ENCODE peak calls at places on chromosome 1, in four cellular contexts. O is GM23338, H is fibroblast of lung, Y is heart left ventricle. R is an unnamed sample.

GRCh38 chr1:36517019-36517387 is 34.3 kb upstream of the CSF3R start:
- DNase-seq in H (no peak), Y (no peak), O (no peak), R (no peak)

GRCh38 chr1:68128157-68128556 is 77.7 kb upstream of the DIRAS3 start:
- DNase-seq in Y (no peak), H (peak; percentile 94), O (no peak), R (no peak)

GRCh38 chr1:62228883-62229187 is 34.2 kb downstream of the L1TD1 start:
- DNase-seq in Y (no peak), O (no peak), H (no peak), R (no peak)

GRCh38 chr1:171403396-171403795 is 81.9 kb upstream of the PRRC2C start:
- DNase-seq in Y (no peak), H (peak; percentile 5), O (peak; percentile 13), R (no peak)

GRCh38 chr1:12436817-12437599 is 181.0 kb downstream of the DHRS3 start:
- DNase-seq in Y (no peak), O (no peak), H (peak; percentile 90), R (no peak)

GRCh38 chr1:56798053-56798471 is 21.1 kb downstream of the FYB2 start:
- DNase-seq in H (peak; percentile 71), O (peak; percentile 65), Y (no peak), R (peak; percentile 15)

GRCh38 chr1:149986486-149987296 is 23.8 kb downstream of the OTUD7B start:
- DNase-seq in O (no peak), H (peak; percentile 95), Y (no peak), R (no peak)

GRCh38 chr1:20037877-20038276 is 32.1 kb upstream of the PLA2G5 start:
- DNase-seq in O (peak; percentile 3), H (no peak), Y (no peak), R (no peak)

GRCh38 chr1:111116496-111116895 is 23.4 kb downstream of the DRAM2 start:
- DNase-seq in H (no peak), O (no peak), Y (no peak), R (no peak)

GRCh38 chr1:185213086-185213485 is 56.1 kb downstream of the SWT1 start:
- DNase-seq in Y (no peak), O (no peak), H (peak; percentile 63), R (no peak)

GRCh38 chr1:6359568-6360496 is 33.7 kb downstream of the ACOT7 start:
- DNase-seq in H (peak; percentile 68), Y (peak; percentile 51), O (peak; percentile 58), R (peak; percentile 59)

GRCh38 chr1:76068953-76069561 is 5.5 kb upstream of the ST6GALNAC3 start:
- DNase-seq in Y (no peak), H (no peak), O (no peak), R (no peak)
- H3K27ac ChIP-seq in Y (peak overlapping the region; percentile 35), H (no peak overlapping the region), O (no peak overlapping the region), R (no peak overlapping the region)

DNA sequence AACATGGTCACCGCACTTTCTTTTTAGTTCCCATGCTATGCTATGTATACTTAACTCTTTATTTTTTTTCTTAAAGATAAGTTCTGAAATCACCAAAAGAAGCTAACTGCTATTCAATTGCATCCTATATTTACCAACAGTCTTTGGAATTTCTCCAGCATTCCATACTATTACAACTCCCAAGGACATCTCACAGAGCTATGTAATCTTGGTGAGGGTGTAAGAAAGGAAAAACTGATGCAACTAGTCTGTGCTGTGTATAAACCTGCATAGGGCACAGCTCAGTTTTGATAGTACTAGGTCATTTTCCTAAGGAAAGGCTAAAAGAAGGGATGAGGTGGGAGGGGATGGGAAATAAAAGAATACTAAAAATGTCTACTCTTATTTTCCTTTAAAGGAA is 78.0 kb downstream of the PTPN14 start:
- DNase-seq in O (peak; percentile 45), H (peak; percentile 70), Y (no peak), R (no peak)
- H3K4me1 ChIP-seq in O (peaks cover 70% of the 10 kb centered on the region), H (peaks cover 14% of the 10 kb centered on the region), Y (no peaks in the 10 kb centered on the region), R (peaks cover 58% of the 10 kb centered on the region)

DNA sequence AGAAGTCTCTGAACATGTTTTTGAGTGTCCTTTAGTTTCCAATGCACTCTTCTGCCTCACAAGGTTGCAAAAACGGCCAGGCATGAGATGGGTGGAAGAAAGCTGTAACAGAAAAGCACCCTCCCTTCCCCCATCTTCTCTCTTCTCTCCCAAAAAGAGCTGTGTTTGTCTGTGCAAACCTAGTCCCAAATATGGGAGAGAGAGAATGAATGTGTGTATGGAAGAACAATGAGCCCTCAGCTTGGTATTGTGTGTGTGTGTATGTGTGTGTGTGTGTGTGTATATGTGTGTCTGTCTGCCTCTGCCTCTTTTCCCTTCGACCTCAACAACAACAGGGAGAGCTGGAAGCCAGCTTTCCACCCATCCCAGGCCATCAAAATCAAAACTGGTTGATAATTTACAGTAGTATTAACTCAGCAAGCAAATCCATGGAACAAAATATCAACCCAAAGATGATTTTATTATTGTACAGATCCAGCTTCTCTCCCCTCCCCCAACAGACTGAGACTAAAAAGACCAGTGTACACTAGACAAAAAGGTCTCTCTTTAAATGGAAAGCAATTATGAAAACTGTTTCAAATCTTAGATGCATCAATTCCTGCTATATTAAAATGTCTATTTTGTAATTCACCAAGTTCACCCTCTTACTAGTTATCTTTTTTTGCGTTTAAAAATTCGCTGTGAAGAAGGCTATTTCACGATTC is 1.7 kb downstream of the RERE start:
- DNase-seq in O (no peak), Y (no peak), H (peak; percentile 53), R (no peak)
- H3K4me3 ChIP-seq in O (peak overlapping the region; percentile 85), Y (peak overlapping the region; percentile 69), H (peak overlapping the region; percentile 82), R (peak overlapping the region; percentile 86)

DNA sequence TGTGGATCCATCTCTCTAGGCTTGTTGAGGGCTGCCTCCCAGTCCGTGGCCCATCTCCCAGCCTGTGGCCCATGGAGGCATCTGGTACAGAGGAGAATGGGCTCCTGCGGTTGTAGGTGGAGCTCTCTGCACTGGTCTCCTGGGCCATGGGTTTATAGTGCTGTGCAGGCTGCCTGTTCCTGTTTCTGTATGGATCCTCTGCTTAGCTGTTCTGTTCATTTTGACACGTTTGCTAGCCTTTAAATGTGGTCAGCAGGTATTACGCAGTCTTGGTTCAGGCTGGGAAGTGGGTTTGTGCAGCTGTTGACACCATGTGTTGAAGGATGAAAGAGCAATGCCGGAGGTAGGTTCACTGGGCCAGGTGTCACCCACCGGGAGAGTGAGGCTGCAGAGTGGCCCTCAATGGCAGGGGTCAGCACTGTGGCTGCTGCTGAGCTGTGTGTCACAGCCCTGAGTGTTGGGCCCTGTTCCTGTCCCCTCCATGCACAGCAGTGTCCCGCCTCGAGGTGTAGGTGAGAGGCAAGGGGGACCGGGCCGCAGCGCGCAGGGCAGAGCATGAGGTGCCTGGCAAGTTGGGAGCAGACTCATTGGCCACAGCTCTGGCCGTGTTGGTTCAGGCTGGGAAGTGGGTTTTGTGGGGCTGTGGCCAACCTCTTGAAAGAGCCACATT is 39.0 kb downstream of the SNAP47 start:
- DNase-seq in Y (peak; percentile 12), O (no peak), H (no peak), R (no peak)
- H3K27ac ChIP-seq in Y (no peak overlapping the region), O (no peak overlapping the region), H (no peak overlapping the region), R (no peak overlapping the region)

GRCh38 chr1:226730826-226731225 is 8.3 kb downstream of the ITPKB start:
- DNase-seq in O (peak; percentile 46), H (no peak), Y (no peak), R (no peak)

GRCh38 chr1:226730064-226730463 is 9.0 kb downstream of the ITPKB start:
- DNase-seq in H (no peak), O (no peak), Y (no peak), R (no peak)

GRCh38 chr1:226731257-226731893 is 7.7 kb downstream of the ITPKB start:
- DNase-seq in Y (no peak), O (no peak), H (no peak), R (no peak)

GRCh38 chr1:226725870-226726212 is 13.2 kb downstream of the ITPKB start:
- DNase-seq in Y (no peak), O (no peak), H (no peak), R (no peak)

DNA sequence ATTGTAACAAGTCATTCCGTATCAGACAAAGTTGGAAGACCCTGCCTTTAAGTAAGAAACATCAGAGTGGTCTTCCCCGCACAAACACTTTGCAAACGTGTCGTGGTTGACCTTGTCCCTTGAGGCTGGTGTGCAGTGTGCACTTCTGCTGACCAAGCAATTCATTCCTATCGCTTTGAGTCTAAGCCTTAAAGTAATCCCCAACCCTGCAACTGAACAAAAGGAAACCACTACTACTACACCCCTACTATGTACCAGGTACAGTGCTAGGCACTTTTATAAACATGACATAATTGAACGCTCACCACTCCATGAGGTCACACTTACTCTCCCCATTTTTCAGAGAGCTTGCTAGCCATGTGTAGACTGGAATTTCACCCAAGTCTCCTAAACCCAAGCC is 10.6 kb downstream of the ITPKB start:
- DNase-seq in Y (no peak), O (no peak), H (no peak), R (no peak)
- H3K4me1 ChIP-seq in Y (no peaks in the 10 kb centered on the region), O (peaks cover 43% of the 10 kb centered on the region), H (no peaks in the 10 kb centered on the region), R (peaks cover 92% of the 10 kb centered on the region)

GRCh38 chr1:201020647-201021332 is 2.7 kb downstream of the KIF21B start:
- DNase-seq in O (peak; percentile 84), Y (no peak), H (no peak), R (no peak)

GRCh38 chr1:201020040-201020591 is 3.4 kb downstream of the KIF21B start:
- DNase-seq in O (peak; percentile 45), H (no peak), Y (no peak), R (no peak)

GRCh38 chr1:201017828-201018163 is 5.7 kb downstream of the KIF21B start:
- DNase-seq in H (no peak), O (no peak), Y (no peak), R (no peak)

GRCh38 chr1:201021333-201022177 is 2.0 kb downstream of the KIF21B start:
- DNase-seq in O (no peak), Y (no peak), H (no peak), R (no peak)

DNA sequence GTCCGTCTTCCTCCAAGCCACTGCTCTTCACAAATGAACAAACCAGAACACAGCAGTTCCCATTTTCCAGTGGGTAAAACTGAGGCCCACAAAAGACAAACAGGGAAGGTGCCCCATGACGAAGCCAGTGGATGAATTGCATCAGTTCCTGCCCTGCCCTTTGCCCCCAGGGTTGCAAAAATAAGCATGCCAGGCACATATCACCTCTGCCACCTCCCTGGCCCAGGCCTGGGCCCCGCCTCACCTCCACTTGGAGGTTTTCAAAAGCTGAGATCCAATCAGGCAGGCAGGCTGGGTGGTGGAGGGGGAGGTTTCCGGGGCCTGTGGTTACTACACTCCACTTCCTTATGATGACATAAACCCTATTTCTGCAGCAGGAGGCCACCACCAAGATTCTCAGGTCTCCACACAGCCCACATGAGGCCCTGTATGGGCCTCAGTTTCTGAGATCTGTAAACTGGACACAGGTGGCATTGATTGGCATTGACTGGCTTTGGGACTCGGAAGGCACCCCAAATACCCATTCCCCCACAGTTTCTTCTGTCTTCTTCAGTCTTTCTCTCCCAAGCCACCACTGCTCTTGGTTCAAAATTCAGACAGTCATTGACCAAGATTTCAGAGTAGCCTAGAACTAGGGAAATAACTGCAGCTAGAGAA is 4.1 kb downstream of the KIF21B start:
- DNase-seq in O (no peak), Y (peak; percentile 55), H (peak; percentile 42), R (peak; percentile 39)
- H3K4me3 ChIP-seq in O (no peak overlapping the region), Y (no peak overlapping the region), H (no peak overlapping the region), R (no peak overlapping the region)

GRCh38 chr1:50378757-50379156 is 44.5 kb downstream of the DMRTA2 start:
- DNase-seq in O (no peak), Y (no peak), H (no peak), R (no peak)
- H3K27ac ChIP-seq in O (no peak overlapping the region), Y (no peak overlapping the region), H (no peak overlapping the region), R (no peak overlapping the region)

R was measured in heart right ventricle.